ENCODE peak calls at places on chromosomes 7 and 10, in ten cellular contexts. A, D, T, Y, E, O, R, V, N and K are unnamed samples.

GRCh38 chr10:132727411-132727810 is 58.5 kb downstream of the NKX6-2 start:
- DNase-seq in A (no peak), D (no peak), T (no peak), Y (no peak), E (no peak), O (no peak), R (no peak), V (no peak), N (no peak), K (no peak)

GRCh38 chr7:108497082-108497725 is 28.7 kb downstream of the PNPLA8 start:
- DNase-seq in A (peak; percentile 6), D (peak; percentile 61), T (peak; percentile 14), Y (peak; percentile 29), E (peak; percentile 39), O (peak; percentile 27), R (peak; percentile 67), V (no peak), N (no peak), K (no peak)

GRCh38 chr7:5526190-5527037 is 102.8 kb upstream of the TNRC18 start:
- DNase-seq in A (no peak), D (peak; percentile 32), T (no peak), Y (no peak), E (no peak), O (no peak), R (peak; percentile 12), V (no peak), N (peak; percentile 30), K (no peak)

GRCh38 chr10:46520381-46520780 is 36.1 kb downstream of the GPRIN2 start:
- DNase-seq in A (no peak), D (no peak), T (no peak), Y (no peak), E (no peak), O (peak; percentile 11), R (no peak), V (peak; percentile 36), N (no peak), K (peak; percentile 55)

GRCh38 chr7:85516675-85517074 is 329.8 kb upstream of the SEMA3D start:
- DNase-seq in A (no peak), D (peak; percentile 59), T (no peak), Y (peak; percentile 36), E (no peak), O (no peak), R (no peak), V (no peak), N (no peak), K (no peak)

GRCh38 chr10:116139886-116140285 is 133.1 kb downstream of the GFRA1 start:
- DNase-seq in A (no peak), D (no peak), T (no peak), Y (no peak), E (no peak), O (no peak), R (no peak), V (peak; percentile 14), N (no peak), K (no peak)

GRCh38 chr7:158015403-158016116 is 572.1 kb downstream of the PTPRN2 start:
- DNase-seq in A (no peak), D (no peak), T (no peak), Y (no peak), E (no peak), O (no peak), R (no peak), V (no peak), N (no peak), K (no peak)

GRCh38 chr7:24573554-24574338 is 494 bp downstream of the PALS2 start:
- DNase-seq in A (no peak), D (peak; percentile 58), T (peak; percentile 25), Y (peak; percentile 70), E (peak; percentile 33), O (peak; percentile 15), R (no peak), V (peak; percentile 42), N (peak; percentile 49), K (peak; percentile 59)

GRCh38 chr10:109427421-109427820 is 495.9 kb downstream of the XPNPEP1 start:
- DNase-seq in A (no peak), D (no peak), T (no peak), Y (peak; percentile 34), E (no peak), O (no peak), R (no peak), V (no peak), N (no peak), K (no peak)